ENCODE peak calls at places on chromosome 1, in eight cellular contexts. One of them, this sample, is unnamed.

GRCh38 chr1:11515403-11516300 is 36.7 kb downstream of the DISP3 start:
- DNase-seq in RPMI8226: peak
- DNase-seq in anterior cingulate cortex: no peak
- DNase-seq in GM23248: no peak
- DNase-seq in NCI-H1048: no peak
- DNase-seq in HuH-7.5: no peak
- DNase-seq in iPS-NIHi11: peak
- DNase-seq in posterior cingulate gyrus: no peak
- DNase-seq in this sample: no peak

GRCh38 chr1:44817771-44818495 is 9.6 kb downstream of the BTBD19 start:
- DNase-seq in RPMI8226: no peak
- DNase-seq in anterior cingulate cortex: no peak
- DNase-seq in GM23248: no peak
- DNase-seq in NCI-H1048: no peak
- DNase-seq in HuH-7.5: no peak
- DNase-seq in iPS-NIHi11: no peak
- DNase-seq in posterior cingulate gyrus: no peak
- DNase-seq in this sample: no peak

GRCh38 chr1:234768569-234769283 is 158.7 kb upstream of the IRF2BP2 start:
- DNase-seq in RPMI8226: no peak
- DNase-seq in anterior cingulate cortex: no peak
- DNase-seq in GM23248: no peak
- DNase-seq in NCI-H1048: no peak
- DNase-seq in HuH-7.5: no peak
- DNase-seq in iPS-NIHi11: no peak
- DNase-seq in posterior cingulate gyrus: no peak
- DNase-seq in this sample: no peak

GRCh38 chr1:156623946-156624813 is 5.0 kb downstream of the HAPLN2 start:
- DNase-seq in RPMI8226: peak
- DNase-seq in anterior cingulate cortex: no peak
- DNase-seq in GM23248: peak
- DNase-seq in NCI-H1048: no peak
- DNase-seq in HuH-7.5: no peak
- DNase-seq in iPS-NIHi11: peak
- DNase-seq in posterior cingulate gyrus: peak
- DNase-seq in this sample: peak

GRCh38 chr1:167208624-167208976 is 12.1 kb upstream of the POU2F1 start:
- DNase-seq in RPMI8226: no peak
- DNase-seq in anterior cingulate cortex: no peak
- DNase-seq in GM23248: no peak
- DNase-seq in NCI-H1048: no peak
- DNase-seq in HuH-7.5: no peak
- DNase-seq in iPS-NIHi11: no peak
- DNase-seq in posterior cingulate gyrus: no peak
- DNase-seq in this sample: no peak

GRCh38 chr1:18118491-18118890 is 10.9 kb downstream of the IGSF21 start:
- DNase-seq in RPMI8226: no peak
- DNase-seq in anterior cingulate cortex: no peak
- DNase-seq in GM23248: no peak
- DNase-seq in NCI-H1048: no peak
- DNase-seq in HuH-7.5: no peak
- DNase-seq in iPS-NIHi11: no peak
- DNase-seq in posterior cingulate gyrus: no peak
- DNase-seq in this sample: no peak

GRCh38 chr1:56517404-56518130 is 61.8 kb downstream of the PLPP3 start:
- DNase-seq in RPMI8226: no peak
- DNase-seq in anterior cingulate cortex: no peak
- DNase-seq in GM23248: no peak
- DNase-seq in NCI-H1048: no peak
- DNase-seq in HuH-7.5: no peak
- DNase-seq in iPS-NIHi11: no peak
- DNase-seq in posterior cingulate gyrus: no peak
- DNase-seq in this sample: no peak

GRCh38 chr1:8022395-8023286 is 3.5 kb downstream of the ERRFI1 start:
- DNase-seq in RPMI8226: no peak
- DNase-seq in anterior cingulate cortex: no peak
- DNase-seq in GM23248: no peak
- DNase-seq in NCI-H1048: no peak
- DNase-seq in HuH-7.5: no peak
- DNase-seq in iPS-NIHi11: no peak
- DNase-seq in posterior cingulate gyrus: no peak
- DNase-seq in this sample: no peak

GRCh38 chr1:72516264-72516663 is 233.9 kb upstream of the NEGR1 start:
- DNase-seq in RPMI8226: no peak
- DNase-seq in anterior cingulate cortex: no peak
- DNase-seq in GM23248: peak
- DNase-seq in NCI-H1048: no peak
- DNase-seq in HuH-7.5: no peak
- DNase-seq in iPS-NIHi11: no peak
- DNase-seq in posterior cingulate gyrus: no peak
- DNase-seq in this sample: no peak

This sample was measured in HEK293T.